ENCODE peak calls at places on chromosomes 2 and 18, in four cellular contexts. One of them, this sample, is unnamed.

GRCh38 chr2:128374001-128374710 is 55.5 kb upstream of the HS6ST1 start:
- DNase-seq in EL: peak; percentile 89
- DNase-seq in NK-92 treated with Interleukin-12 subunit alpha and Interleukin-12 subunit beta, amount 100 ng/mL, for 24 hours: no peak
- DNase-seq in pancreas: no peak
- DNase-seq in this sample: no peak

GRCh38 chr2:186559848-186560247 is 30.0 kb upstream of the ITGAV start:
- DNase-seq in EL: no peak
- DNase-seq in NK-92 treated with Interleukin-12 subunit alpha and Interleukin-12 subunit beta, amount 100 ng/mL, for 24 hours: no peak
- DNase-seq in pancreas: no peak
- DNase-seq in this sample: no peak

GRCh38 chr2:28683100-28683706 is 68.4 kb upstream of the PPP1CB start:
- DNase-seq in EL: peak; percentile 79
- DNase-seq in NK-92 treated with Interleukin-12 subunit alpha and Interleukin-12 subunit beta, amount 100 ng/mL, for 24 hours: no peak
- DNase-seq in pancreas: peak; percentile 71
- DNase-seq in this sample: peak; percentile 34

GRCh38 chr2:37377187-37377532 is 32.7 kb downstream of the QPCT start:
- DNase-seq in EL: peak; percentile 56
- DNase-seq in NK-92 treated with Interleukin-12 subunit alpha and Interleukin-12 subunit beta, amount 100 ng/mL, for 24 hours: no peak
- DNase-seq in pancreas: no peak
- DNase-seq in this sample: no peak

GRCh38 chr2:84849271-84849952 is 31.5 kb downstream of the TRABD2A start:
- DNase-seq in EL: peak; percentile 74
- DNase-seq in NK-92 treated with Interleukin-12 subunit alpha and Interleukin-12 subunit beta, amount 100 ng/mL, for 24 hours: no peak
- DNase-seq in pancreas: no peak
- DNase-seq in this sample: peak; percentile 72

GRCh38 chr2:64478036-64478435 is 24.1 kb downstream of the LGALSL start:
- DNase-seq in EL: no peak
- DNase-seq in NK-92 treated with Interleukin-12 subunit alpha and Interleukin-12 subunit beta, amount 100 ng/mL, for 24 hours: no peak
- DNase-seq in pancreas: no peak
- DNase-seq in this sample: no peak

GRCh38 chr18:8153887-8154583 is 455.2 kb upstream of the RAB12 start:
- DNase-seq in EL: peak; percentile 79
- DNase-seq in NK-92 treated with Interleukin-12 subunit alpha and Interleukin-12 subunit beta, amount 100 ng/mL, for 24 hours: no peak
- DNase-seq in pancreas: no peak
- DNase-seq in this sample: peak; percentile 66

GRCh38 chr2:67649331-67650071 is 252.4 kb downstream of the ETAA1 start:
- DNase-seq in EL: peak; percentile 20
- DNase-seq in NK-92 treated with Interleukin-12 subunit alpha and Interleukin-12 subunit beta, amount 100 ng/mL, for 24 hours: no peak
- DNase-seq in pancreas: peak; percentile 46
- DNase-seq in this sample: peak; percentile 34

GRCh38 chr2:8307779-8308178 is 374.1 kb upstream of the ID2 start:
- DNase-seq in EL: no peak
- DNase-seq in NK-92 treated with Interleukin-12 subunit alpha and Interleukin-12 subunit beta, amount 100 ng/mL, for 24 hours: no peak
- DNase-seq in pancreas: no peak
- DNase-seq in this sample: no peak

GRCh38 chr2:26938399-26938798 is 32.0 kb upstream of the MAPRE3 start:
- DNase-seq in EL: no peak
- DNase-seq in NK-92 treated with Interleukin-12 subunit alpha and Interleukin-12 subunit beta, amount 100 ng/mL, for 24 hours: no peak
- DNase-seq in pancreas: no peak
- DNase-seq in this sample: peak; percentile 29

GRCh38 chr2:98476192-98476868 is 31.7 kb downstream of the INPP4A start:
- DNase-seq in EL: no peak
- DNase-seq in NK-92 treated with Interleukin-12 subunit alpha and Interleukin-12 subunit beta, amount 100 ng/mL, for 24 hours: no peak
- DNase-seq in pancreas: peak; percentile 29
- DNase-seq in this sample: no peak

GRCh38 chr18:63137999-63138448 is 181.5 kb downstream of the BCL2 start:
- DNase-seq in EL: no peak
- DNase-seq in NK-92 treated with Interleukin-12 subunit alpha and Interleukin-12 subunit beta, amount 100 ng/mL, for 24 hours: no peak
- DNase-seq in pancreas: no peak
- DNase-seq in this sample: no peak

GRCh38 chr2:122764019-122764418 is 1008.6 kb downstream of the TSN start:
- DNase-seq in EL: no peak
- DNase-seq in NK-92 treated with Interleukin-12 subunit alpha and Interleukin-12 subunit beta, amount 100 ng/mL, for 24 hours: no peak
- DNase-seq in pancreas: no peak
- DNase-seq in this sample: peak; percentile 15

GRCh38 chr18:11497585-11497984 is 111.8 kb upstream of the SLC35G4 start:
- DNase-seq in EL: peak; percentile 81
- DNase-seq in NK-92 treated with Interleukin-12 subunit alpha and Interleukin-12 subunit beta, amount 100 ng/mL, for 24 hours: no peak
- DNase-seq in pancreas: no peak
- DNase-seq in this sample: no peak

GRCh38 chr2:25215948-25216679 is 47.7 kb upstream of the POMC start:
- DNase-seq in EL: peak; percentile 52
- DNase-seq in NK-92 treated with Interleukin-12 subunit alpha and Interleukin-12 subunit beta, amount 100 ng/mL, for 24 hours: no peak
- DNase-seq in pancreas: peak; percentile 64
- DNase-seq in this sample: no peak

GRCh38 chr2:20675701-20676352 is 8.9 kb downstream of the GDF7 start:
- DNase-seq in EL: no peak
- DNase-seq in NK-92 treated with Interleukin-12 subunit alpha and Interleukin-12 subunit beta, amount 100 ng/mL, for 24 hours: no peak
- DNase-seq in pancreas: no peak
- DNase-seq in this sample: no peak

GRCh38 chr2:178677599-178677998 is 129.6 kb downstream of the TTN start:
- DNase-seq in EL: no peak
- DNase-seq in NK-92 treated with Interleukin-12 subunit alpha and Interleukin-12 subunit beta, amount 100 ng/mL, for 24 hours: no peak
- DNase-seq in pancreas: no peak
- DNase-seq in this sample: no peak

GRCh38 chr2:33417093-33417492 is 59.4 kb upstream of the RASGRP3 start:
- DNase-seq in EL: no peak
- DNase-seq in NK-92 treated with Interleukin-12 subunit alpha and Interleukin-12 subunit beta, amount 100 ng/mL, for 24 hours: no peak
- DNase-seq in pancreas: no peak
- DNase-seq in this sample: peak; percentile 30

GRCh38 chr18:13470555-13471494 is 252.3 kb downstream of the LDLRAD4 start:
- DNase-seq in EL: no peak
- DNase-seq in NK-92 treated with Interleukin-12 subunit alpha and Interleukin-12 subunit beta, amount 100 ng/mL, for 24 hours: no peak
- DNase-seq in pancreas: no peak
- DNase-seq in this sample: no peak

GRCh38 chr2:109214651-109215371 is 85.8 kb downstream of the SH3RF3 start:
- DNase-seq in EL: no peak
- DNase-seq in NK-92 treated with Interleukin-12 subunit alpha and Interleukin-12 subunit beta, amount 100 ng/mL, for 24 hours: no peak
- DNase-seq in pancreas: no peak
- DNase-seq in this sample: no peak

GRCh38 chr2:223055836-223056235 is 3.8 kb downstream of the KCNE4 start:
- DNase-seq in EL: no peak
- DNase-seq in NK-92 treated with Interleukin-12 subunit alpha and Interleukin-12 subunit beta, amount 100 ng/mL, for 24 hours: no peak
- DNase-seq in pancreas: peak; percentile 42
- DNase-seq in this sample: no peak

GRCh38 chr18:70491734-70492348 is 203.0 kb downstream of the SOCS6 start:
- DNase-seq in EL: peak; percentile 59
- DNase-seq in NK-92 treated with Interleukin-12 subunit alpha and Interleukin-12 subunit beta, amount 100 ng/mL, for 24 hours: peak; percentile 27
- DNase-seq in pancreas: peak; percentile 46
- DNase-seq in this sample: peak; percentile 51

GRCh38 chr2:206082298-206082843 is 3.6 kb downstream of the INO80D start:
- DNase-seq in EL: no peak
- DNase-seq in NK-92 treated with Interleukin-12 subunit alpha and Interleukin-12 subunit beta, amount 100 ng/mL, for 24 hours: no peak
- DNase-seq in pancreas: no peak
- DNase-seq in this sample: no peak

GRCh38 chr2:198283149-198283548 is 478.8 kb downstream of the PLCL1 start:
- DNase-seq in EL: peak; percentile 3
- DNase-seq in NK-92 treated with Interleukin-12 subunit alpha and Interleukin-12 subunit beta, amount 100 ng/mL, for 24 hours: no peak
- DNase-seq in pancreas: no peak
- DNase-seq in this sample: peak; percentile 9

GRCh38 chr2:74548919-74549684 is 4.6 kb downstream of the LOXL3 start:
- DNase-seq in EL: peak; percentile 70
- DNase-seq in NK-92 treated with Interleukin-12 subunit alpha and Interleukin-12 subunit beta, amount 100 ng/mL, for 24 hours: no peak
- DNase-seq in pancreas: peak; percentile 62
- DNase-seq in this sample: no peak

GRCh38 chr2:23533014-23533730 is 148.2 kb downstream of the KLHL29 start:
- DNase-seq in EL: no peak
- DNase-seq in NK-92 treated with Interleukin-12 subunit alpha and Interleukin-12 subunit beta, amount 100 ng/mL, for 24 hours: no peak
- DNase-seq in pancreas: no peak
- DNase-seq in this sample: no peak

GRCh38 chr2:149562304-149562703 is 25.3 kb downstream of the MMADHC start:
- DNase-seq in EL: peak; percentile 45
- DNase-seq in NK-92 treated with Interleukin-12 subunit alpha and Interleukin-12 subunit beta, amount 100 ng/mL, for 24 hours: no peak
- DNase-seq in pancreas: no peak
- DNase-seq in this sample: peak; percentile 43

GRCh38 chr2:173149491-173149890 is 73.8 kb downstream of the MAP3K20 start:
- DNase-seq in EL: no peak
- DNase-seq in NK-92 treated with Interleukin-12 subunit alpha and Interleukin-12 subunit beta, amount 100 ng/mL, for 24 hours: peak; percentile 53
- DNase-seq in pancreas: no peak
- DNase-seq in this sample: no peak